ENCODE peak calls at places on chromosomes 4 and X, in seven cellular contexts. E is mammary epithelial cell, J is astrocyte, Y is mesendoderm, T is DND-41, R is PC-9, B is neural progenitor cell. M is an unnamed sample.

GRCh38 chr4:100299019-100299418 is 108.8 kb upstream of the DDIT4L start:
- DNase-seq in E (peak), J (peak), T (no peak), R (no peak), B (peak), Y (no peak), M (peak)

GRCh38 chr4:22515888-22516541 is at the start of gene ADGRA3:
- DNase-seq in Y (peak), R (no peak), J (peak), E (peak), B (peak), T (peak), M (peak)

GRCh38 chr4:53055274-53055673 is 193.2 kb downstream of the RASL11B start:
- DNase-seq in R (no peak), B (no peak), E (peak), Y (no peak), J (peak), T (peak), M (no peak)

GRCh38 chrX:362937-363620 is 23.6 kb downstream of the PPP2R3B start:
- DNase-seq in E (no peak), R (no peak), J (no peak), Y (no peak), T (no peak), B (no peak), M (no peak)

GRCh38 chr4:5888222-5888701 is 4.6 kb downstream of the CRMP1 start:
- DNase-seq in R (no peak), T (no peak), J (no peak), B (peak), Y (peak), E (no peak), M (no peak)

GRCh38 chr4:61011051-61011450 is 189.1 kb upstream of the ADGRL3 start:
- DNase-seq in Y (no peak), R (no peak), J (peak), B (no peak), E (no peak), T (no peak), M (peak)

GRCh38 chr4:86959588-86960500 is 25.0 kb downstream of the AFF1 start:
- DNase-seq in R (no peak), J (no peak), E (no peak), T (no peak), Y (peak), B (peak), M (no peak)

GRCh38 chrX:130772313-130773140 is 130.5 kb downstream of the ENOX2 start:
- DNase-seq in E (peak), R (peak), J (peak), T (no peak), B (no peak), Y (peak), M (peak)

GRCh38 chr4:48546336-48546735 is 56.3 kb downstream of the ZAR1 start:
- DNase-seq in B (peak), E (peak), J (peak), R (no peak), Y (peak), T (peak), M (peak)

GRCh38 chrX:41386222-41386990 is 52.4 kb downstream of the DDX3X start:
- DNase-seq in E (no peak), T (no peak), J (peak), B (no peak), R (no peak), Y (no peak), M (peak)

GRCh38 chrX:21725498-21725897 is 32.4 kb downstream of the SMPX start:
- DNase-seq in B (peak), J (no peak), R (no peak), T (no peak), E (peak), Y (peak), M (peak)

GRCh38 chr4:127634181-127634580 is 1.4 kb downstream of the INTU start:
- DNase-seq in T (no peak), J (peak), B (no peak), E (no peak), R (peak), Y (no peak), M (no peak)

GRCh38 chrX:46574941-46575381 is 1.4 kb downstream of the CHST7 start:
- DNase-seq in E (peak), R (no peak), Y (no peak), B (peak), T (no peak), J (no peak), M (no peak)

GRCh38 chr4:41505161-41505653 is 32.8 kb upstream of the LIMCH1 start:
- DNase-seq in Y (no peak), E (no peak), J (peak), R (no peak), T (no peak), B (no peak), M (peak)

GRCh38 chrX:85499400-85499799 is 119.9 kb upstream of the POF1B start:
- DNase-seq in R (no peak), T (no peak), B (no peak), E (peak), J (no peak), Y (peak), M (no peak)

GRCh38 chr4:45527160-45527559 is 596.7 kb downstream of the GABRG1 start:
- DNase-seq in J (no peak), E (no peak), B (no peak), Y (no peak), T (no peak), R (no peak), M (no peak)

GRCh38 chrX:129058405-129058804 is 464.9 kb downstream of the SMARCA1 start:
- DNase-seq in B (no peak), T (no peak), J (no peak), E (no peak), Y (no peak), R (no peak), M (no peak)

GRCh38 chr4:95255396-95256107 is 293.2 kb downstream of the UNC5C start:
- DNase-seq in B (no peak), J (peak), R (no peak), E (peak), Y (no peak), T (no peak), M (peak)

GRCh38 chrX:53714580-53715335 is 28.2 kb upstream of the HUWE1 start:
- DNase-seq in J (peak), E (peak), R (peak), Y (peak), B (no peak), T (peak), M (peak)

GRCh38 chr4:57249083-57249482 is 138.9 kb upstream of the IGFBP7 start:
- DNase-seq in R (no peak), J (peak), E (peak), B (no peak), T (no peak), Y (no peak), M (peak)

GRCh38 chr4:108887034-108887433 is 124.2 kb upstream of the ETNPPL start:
- DNase-seq in J (no peak), B (no peak), T (no peak), R (no peak), Y (no peak), E (no peak), M (no peak)

GRCh38 chrX:20547649-20548051 is 280.9 kb upstream of the RPS6KA3 start:
- DNase-seq in Y (no peak), T (no peak), B (no peak), R (no peak), E (peak), J (peak), M (peak)

GRCh38 chrX:11431833-11432232 is 138.6 kb downstream of the AMELX start:
- DNase-seq in E (no peak), R (no peak), J (no peak), B (no peak), T (no peak), Y (no peak), M (no peak)

GRCh38 chrX:22585831-22586230 is 313.1 kb downstream of the CBLL2 start:
- DNase-seq in E (no peak), T (no peak), R (no peak), Y (no peak), B (no peak), J (no peak), M (no peak)

GRCh38 chr4:3079694-3080123 is 5.2 kb downstream of the HTT start:
- DNase-seq in B (no peak), R (no peak), T (no peak), E (no peak), Y (no peak), J (no peak), M (no peak)

GRCh38 chr4:151626228-151626627 is 134.6 kb downstream of the GATB start:
- DNase-seq in R (no peak), B (no peak), Y (no peak), E (no peak), T (no peak), J (no peak), M (no peak)

GRCh38 chr4:6671648-6672047 is 22.0 kb upstream of the S100P start:
- DNase-seq in T (no peak), E (no peak), B (no peak), Y (no peak), J (no peak), R (no peak), M (no peak)

GRCh38 chrX:1853447-1853846 is 238.6 kb downstream of the ASMT start:
- DNase-seq in J (no peak), E (no peak), R (no peak), T (no peak), Y (no peak), B (no peak), M (no peak)

GRCh38 chr4:126269106-126269505 is 954.4 kb downstream of the FAT4 start:
- DNase-seq in E (no peak), T (no peak), J (peak), R (no peak), B (no peak), Y (peak), M (no peak)

GRCh38 chrX:31609130-31609529 is 537.3 kb upstream of the FTHL17 start:
- DNase-seq in B (no peak), R (peak), Y (no peak), E (peak), J (peak), T (no peak), M (peak)

GRCh38 chr4:78227411-78228057 is 170.4 kb downstream of the FRAS1 start:
- DNase-seq in J (no peak), T (no peak), R (no peak), E (no peak), Y (no peak), B (no peak), M (no peak)

GRCh38 chr4:23476514-23477090 is 413.2 kb downstream of the PPARGC1A start:
- DNase-seq in Y (peak), J (no peak), E (no peak), T (no peak), B (no peak), R (peak), M (peak)

GRCh38 chr4:33386761-33387160 is 2666.6 kb downstream of the PCDH7 start:
- DNase-seq in Y (peak), E (no peak), B (no peak), T (no peak), J (no peak), R (no peak), M (peak)

GRCh38 chr4:95450294-95450693 is 98.5 kb downstream of the UNC5C start:
- DNase-seq in T (peak), Y (no peak), J (no peak), R (no peak), B (no peak), E (no peak), M (no peak)

GRCh38 chr4:153950100-153950979 is 161.5 kb upstream of the SFRP2 start:
- DNase-seq in T (peak), Y (no peak), R (no peak), B (no peak), E (peak), J (peak), M (peak)

GRCh38 chr4:75817901-75818300 is 84.4 kb downstream of the PPEF2 start:
- DNase-seq in B (no peak), T (no peak), J (no peak), R (no peak), Y (no peak), E (no peak), M (no peak)

GRCh38 chr4:34486964-34487363 is 1757.3 kb downstream of the ARAP2 start:
- DNase-seq in Y (no peak), J (no peak), B (no peak), R (no peak), E (no peak), T (no peak), M (no peak)

GRCh38 chrX:15751160-15751819 is 13.2 kb downstream of the CA5B start:
- DNase-seq in J (peak), T (no peak), Y (no peak), R (no peak), E (peak), B (no peak), M (peak)

GRCh38 chr4:41725254-41725653 is 23.3 kb downstream of the PHOX2B start:
- DNase-seq in Y (no peak), T (no peak), B (peak), R (no peak), J (no peak), E (no peak), M (no peak)

GRCh38 chr4:152921284-152921683 is 14.8 kb upstream of the FHDC1 start:
- DNase-seq in J (no peak), B (no peak), R (no peak), E (no peak), Y (no peak), T (no peak), M (no peak)
- H3K27ac ChIP-seq in J (no peak), B (no peak), R (no peak), E (no peak), Y (no peak), T (no peak), M (no peak)

DNA sequence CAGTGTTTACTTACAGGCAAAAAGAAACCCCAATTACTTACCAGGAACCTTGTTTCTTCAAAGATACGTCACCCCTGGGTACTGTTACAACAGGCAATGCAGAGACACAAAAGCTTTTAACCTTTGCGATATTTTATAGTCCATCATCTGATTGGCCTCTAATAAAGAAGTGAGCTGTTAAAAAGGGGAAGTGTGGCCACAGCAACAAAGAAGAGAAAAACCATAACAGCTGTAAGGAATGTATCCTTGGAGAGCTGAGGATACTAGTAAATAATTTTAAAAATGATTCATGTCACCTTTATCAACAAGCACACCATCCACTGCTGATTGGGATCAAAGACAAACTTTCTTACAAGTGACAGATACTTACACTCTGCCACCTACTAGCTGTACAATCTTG is 14.1 kb downstream of the GABRA4 start:
- DNase-seq in E (no peak), J (no peak), R (no peak), T (no peak), B (no peak), Y (no peak), M (no peak)
- H3K4me2 ChIP-seq in E (no peak), J (no peak), R (no peak), T (no peak), B (no peak), Y (no peak), M (no peak)

GRCh38 chr4:183636488-183636887 is 22.5 kb downstream of the RWDD4 start:
- DNase-seq in J (no peak), T (no peak), R (no peak), B (no peak), E (no peak), Y (no peak), M (peak)
- H3K27ac ChIP-seq in J (peak), T (no peak), R (peak), B (no peak), E (no peak), Y (no peak), M (peak)

GRCh38 chr4:120722655-120723054 is 199.9 kb downstream of the PRDM5 start:
- DNase-seq in T (no peak), Y (no peak), R (no peak), B (no peak), J (no peak), E (no peak), M (no peak)

GRCh38 chr4:120723986-120724385 is 198.5 kb downstream of the PRDM5 start:
- DNase-seq in B (no peak), E (no peak), R (no peak), Y (no peak), T (no peak), J (no peak), M (no peak)

GRCh38 chr4:120723105-120723504 is 199.4 kb downstream of the PRDM5 start:
- DNase-seq in B (peak), E (no peak), T (no peak), Y (no peak), R (no peak), J (peak), M (no peak)

GRCh38 chr4:120718979-120719566 is 203.5 kb downstream of the PRDM5 start:
- DNase-seq in E (peak), T (peak), J (peak), R (no peak), B (peak), Y (peak), M (peak)

GRCh38 chr4:120720354-120720753 is 202.2 kb downstream of the PRDM5 start:
- DNase-seq in B (no peak), E (no peak), Y (no peak), J (no peak), R (no peak), T (no peak), M (no peak)
- H3K4me2 ChIP-seq in B (no peak), E (no peak), Y (no peak), J (no peak), R (no peak), T (no peak), M (no peak)

GRCh38 chr4:1851160-1851559 is 4.8 kb downstream of the LETM1 start:
- DNase-seq in Y (no peak), E (no peak), B (no peak), R (no peak), J (no peak), T (no peak), M (no peak)
- H3K27ac ChIP-seq in Y (no peak), E (no peak), B (no peak), R (no peak), J (no peak), T (no peak), M (no peak)

GRCh38 chrX:136191171-136191570 is 43.8 kb downstream of the FHL1 start:
- DNase-seq in Y (no peak), E (no peak), J (no peak), B (no peak), T (no peak), R (no peak), M (no peak)
- H3K4me2 ChIP-seq in Y (no peak), E (no peak), J (no peak), B (no peak), T (no peak), R (no peak), M (no peak)

DNA sequence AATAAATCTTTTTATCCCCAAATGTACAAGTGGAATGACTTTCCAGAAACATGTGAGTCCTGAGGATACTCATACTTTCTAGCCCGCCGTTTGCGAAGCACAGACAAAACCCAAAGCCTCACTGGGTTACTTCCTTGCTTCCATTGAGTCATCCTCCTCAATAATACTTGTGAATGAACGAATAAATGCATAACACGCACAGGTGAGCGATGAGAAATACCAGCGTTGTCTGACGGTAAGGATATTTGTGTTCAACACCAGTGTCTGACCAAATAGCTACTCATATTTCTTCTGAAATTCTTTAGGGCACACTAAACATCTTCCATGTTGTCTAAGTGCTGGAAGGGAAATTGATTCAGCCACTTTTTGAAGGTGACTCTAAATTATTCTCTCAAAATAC is 36.0 kb downstream of the CCNG2 start:
- DNase-seq in T (no peak), E (no peak), R (no peak), B (no peak), J (no peak), Y (no peak), M (no peak)
- H3K27ac ChIP-seq in T (no peak), E (no peak), R (no peak), B (no peak), J (no peak), Y (no peak), M (no peak)

GRCh38 chrX:150508018-150508417 is 60.4 kb upstream of the MTM1 start:
- DNase-seq in B (no peak), Y (peak), T (no peak), J (no peak), R (no peak), E (no peak), M (no peak)
- H3K4me2 ChIP-seq in B (peak), Y (no peak), T (no peak), J (peak), R (no peak), E (no peak), M (no peak)

DNA sequence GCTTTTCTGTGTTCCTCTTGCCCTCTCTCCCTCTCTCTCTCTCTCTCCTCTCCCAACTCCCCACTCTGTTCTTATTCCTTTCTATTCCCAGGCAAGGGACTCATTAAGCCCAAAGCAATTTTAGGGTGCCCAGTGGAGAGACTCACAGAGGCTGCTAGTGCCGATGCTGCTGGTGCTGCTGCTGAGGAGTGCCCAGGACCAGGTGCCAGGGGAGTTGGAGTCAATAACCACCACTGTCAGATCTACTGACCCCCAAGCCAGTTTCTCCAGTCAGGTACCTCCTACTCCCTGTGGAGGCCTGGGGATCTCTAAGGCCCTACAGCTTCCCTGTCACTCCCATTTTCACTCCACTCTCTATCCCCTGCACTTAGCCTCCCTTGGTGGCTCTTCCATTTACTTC is 54.2 kb upstream of the LAS1L start:
- DNase-seq in Y (no peak), T (no peak), B (no peak), J (no peak), E (no peak), R (no peak), M (no peak)
- H3K27ac ChIP-seq in Y (no peak), T (no peak), B (no peak), J (no peak), E (no peak), R (no peak), M (no peak)

GRCh38 chr4:184350964-184351363 is 123.4 kb downstream of the IRF2 start:
- DNase-seq in E (no peak), Y (no peak), J (no peak), B (no peak), R (no peak), T (no peak), M (no peak)

GRCh38 chr4:184347251-184348239 is 126.8 kb downstream of the IRF2 start:
- DNase-seq in T (no peak), R (peak), Y (peak), J (peak), B (peak), E (peak), M (peak)

GRCh38 chr4:184348311-184349233 is 125.8 kb downstream of the IRF2 start:
- DNase-seq in J (no peak), Y (peak), E (no peak), B (no peak), T (no peak), R (peak), M (no peak)

GRCh38 chr4:184350213-184350817 is 124.0 kb downstream of the IRF2 start:
- DNase-seq in T (no peak), B (no peak), E (no peak), J (no peak), R (no peak), Y (no peak), M (no peak)

DNA sequence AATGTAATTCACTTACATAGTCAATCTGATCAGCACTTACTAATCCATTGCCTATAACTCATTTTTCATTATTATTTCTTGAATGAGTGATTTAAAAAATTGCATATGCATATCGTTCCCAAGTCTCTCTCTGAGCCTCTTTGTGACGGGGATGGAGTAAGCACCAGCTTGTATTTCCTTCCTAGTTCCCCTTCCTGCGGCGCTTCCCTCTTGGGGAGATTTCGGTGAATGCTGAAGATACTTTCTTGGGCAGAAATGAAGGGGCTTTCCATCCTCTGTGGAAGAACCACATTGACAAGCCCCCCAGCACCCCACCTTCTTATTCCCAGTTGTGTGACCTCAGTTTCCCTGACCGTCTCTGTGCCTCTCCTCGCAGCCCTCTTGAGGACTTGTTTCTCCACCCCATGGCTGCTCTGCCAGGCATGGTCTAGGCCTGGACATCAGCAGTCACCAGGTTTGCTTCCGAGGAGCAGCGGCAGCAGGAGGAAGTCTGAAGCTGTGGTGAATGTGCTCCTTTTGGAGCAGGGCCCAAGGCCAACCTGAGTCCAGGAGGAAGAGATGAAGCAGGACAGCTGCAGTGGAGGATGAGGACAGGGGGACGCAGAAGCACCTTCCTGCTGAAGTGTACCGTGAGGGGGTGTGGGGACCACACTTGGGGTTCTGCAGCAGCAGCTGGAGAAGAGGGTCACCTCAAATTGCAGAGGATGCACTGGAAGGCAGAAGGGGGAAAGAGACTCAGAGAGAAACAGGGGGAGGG is 124.9 kb downstream of the IRF2 start:
- DNase-seq in J (no peak), T (no peak), E (no peak), Y (no peak), R (no peak), B (no peak), M (no peak)
- H3K4me2 ChIP-seq in J (no peak), T (no peak), E (no peak), Y (no peak), R (no peak), B (no peak), M (no peak)

M was measured in PC-3.